ENCODE peak calls at places on chromosomes 6 and 20, in eight cellular contexts. One of them, this sample, is unnamed.
A peak's percentile ranks its signal among the peaks of the same experiment; 100 is the strongest.

GRCh38 chr20:2145376-2145775 is 43.7 kb downstream of the STK35 start:
- DNase-seq in skeletal muscle cell: no peak
- DNase-seq in activated T-helper 1 cell treated with Interleukin-2 at 50 U/mL for 16 hours: no peak
- DNase-seq in NCI-H2081: no peak
- DNase-seq in stimulated activated naive CD4-positive, alpha-beta T cell: no peak
- DNase-seq in KBM-7: no peak
- DNase-seq in foreskin melanocyte: no peak
- DNase-seq in cardiac fibroblast: no peak
- DNase-seq in this sample: no peak

GRCh38 chr6:44921787-44922186 is 406.3 kb upstream of the RUNX2 start:
- DNase-seq in skeletal muscle cell: no peak
- DNase-seq in activated T-helper 1 cell treated with Interleukin-2 at 50 U/mL for 16 hours: no peak
- DNase-seq in NCI-H2081: peak; percentile 64
- DNase-seq in stimulated activated naive CD4-positive, alpha-beta T cell: no peak
- DNase-seq in KBM-7: no peak
- DNase-seq in foreskin melanocyte: no peak
- DNase-seq in cardiac fibroblast: no peak
- DNase-seq in this sample: no peak

GRCh38 chr6:69926745-69927144 is 60.4 kb downstream of the COL19A1 start:
- DNase-seq in skeletal muscle cell: no peak
- DNase-seq in activated T-helper 1 cell treated with Interleukin-2 at 50 U/mL for 16 hours: no peak
- DNase-seq in NCI-H2081: no peak
- DNase-seq in stimulated activated naive CD4-positive, alpha-beta T cell: no peak
- DNase-seq in KBM-7: no peak
- DNase-seq in foreskin melanocyte: no peak
- DNase-seq in cardiac fibroblast: no peak
- DNase-seq in this sample: no peak

GRCh38 chr20:54199721-54200176 is 8.1 kb upstream of the PFDN4 start:
- DNase-seq in skeletal muscle cell: no peak
- DNase-seq in activated T-helper 1 cell treated with Interleukin-2 at 50 U/mL for 16 hours: peak; percentile 43
- DNase-seq in NCI-H2081: peak; percentile 39
- DNase-seq in stimulated activated naive CD4-positive, alpha-beta T cell: peak; percentile 65
- DNase-seq in KBM-7: peak; percentile 91
- DNase-seq in foreskin melanocyte: peak; percentile 68
- DNase-seq in cardiac fibroblast: peak; percentile 87
- DNase-seq in this sample: peak; percentile 69

GRCh38 chr20:53598140-53599038 is 4.8 kb upstream of the ZNF217 start:
- DNase-seq in skeletal muscle cell: no peak
- DNase-seq in activated T-helper 1 cell treated with Interleukin-2 at 50 U/mL for 16 hours: no peak
- DNase-seq in NCI-H2081: no peak
- DNase-seq in stimulated activated naive CD4-positive, alpha-beta T cell: no peak
- DNase-seq in KBM-7: no peak
- DNase-seq in foreskin melanocyte: no peak
- DNase-seq in cardiac fibroblast: no peak
- DNase-seq in this sample: no peak

GRCh38 chr6:88349511-88349910 is 183.4 kb upstream of the CNR1 start:
- DNase-seq in skeletal muscle cell: no peak
- DNase-seq in activated T-helper 1 cell treated with Interleukin-2 at 50 U/mL for 16 hours: no peak
- DNase-seq in NCI-H2081: no peak
- DNase-seq in stimulated activated naive CD4-positive, alpha-beta T cell: no peak
- DNase-seq in KBM-7: no peak
- DNase-seq in foreskin melanocyte: peak; percentile 55
- DNase-seq in cardiac fibroblast: peak; percentile 93
- DNase-seq in this sample: no peak

GRCh38 chr6:39800388-39801032 is 8.3 kb downstream of the DAAM2 start:
- DNase-seq in skeletal muscle cell: no peak
- DNase-seq in activated T-helper 1 cell treated with Interleukin-2 at 50 U/mL for 16 hours: no peak
- DNase-seq in NCI-H2081: no peak
- DNase-seq in stimulated activated naive CD4-positive, alpha-beta T cell: no peak
- DNase-seq in KBM-7: no peak
- DNase-seq in foreskin melanocyte: no peak
- DNase-seq in cardiac fibroblast: no peak
- DNase-seq in this sample: no peak

GRCh38 chr6:29791162-29791561 is 36.5 kb upstream of the HLA-G start:
- DNase-seq in skeletal muscle cell: no peak
- DNase-seq in activated T-helper 1 cell treated with Interleukin-2 at 50 U/mL for 16 hours: no peak
- DNase-seq in NCI-H2081: no peak
- DNase-seq in stimulated activated naive CD4-positive, alpha-beta T cell: no peak
- DNase-seq in KBM-7: no peak
- DNase-seq in foreskin melanocyte: no peak
- DNase-seq in cardiac fibroblast: no peak
- DNase-seq in this sample: no peak

GRCh38 chr6:5423251-5423650 is 161.9 kb downstream of the FARS2 start:
- DNase-seq in skeletal muscle cell: no peak
- DNase-seq in activated T-helper 1 cell treated with Interleukin-2 at 50 U/mL for 16 hours: no peak
- DNase-seq in NCI-H2081: peak; percentile 20
- DNase-seq in stimulated activated naive CD4-positive, alpha-beta T cell: no peak
- DNase-seq in KBM-7: no peak
- DNase-seq in foreskin melanocyte: no peak
- DNase-seq in cardiac fibroblast: no peak
- DNase-seq in this sample: no peak

GRCh38 chr6:63714091-63714490 is 78.5 kb downstream of the PHF3 start:
- DNase-seq in skeletal muscle cell: no peak
- DNase-seq in activated T-helper 1 cell treated with Interleukin-2 at 50 U/mL for 16 hours: no peak
- DNase-seq in NCI-H2081: no peak
- DNase-seq in stimulated activated naive CD4-positive, alpha-beta T cell: no peak
- DNase-seq in KBM-7: no peak
- DNase-seq in foreskin melanocyte: no peak
- DNase-seq in cardiac fibroblast: no peak
- DNase-seq in this sample: no peak

This sample was measured in EL.